ENCODE peak calls at places on chromosomes 12 and 14, in six cellular contexts. One of them, this sample, is unnamed.

GRCh38 chr14:100086361-100086760 is 21.1 kb downstream of the EVL start:
- DNase-seq in EL: no peak
- DNase-seq in Calu3: no peak
- DNase-seq in activated T-helper 1 cell treated with anti-CD3 and anti-CD28 coated beads, Interleukin-12 subunit alpha, Interleukin-12 subunit beta, Interleukin-2, Interleukin-4 antibody, amounts not matched to agents 30 ng/mL and 10 ng/mL and 1 ng/mL, durations not matched to agents 14 hours and 24 hours and 36 hours: no peak
- DNase-seq in frontal cortex: no peak
- DNase-seq in NCI-H2081: no peak
- DNase-seq in this sample: no peak

GRCh38 chr12:67593041-67593870 is 55.3 kb upstream of the DYRK2 start:
- DNase-seq in EL: peak
- DNase-seq in Calu3: peak
- DNase-seq in activated T-helper 1 cell treated with anti-CD3 and anti-CD28 coated beads, Interleukin-12 subunit alpha, Interleukin-12 subunit beta, Interleukin-2, Interleukin-4 antibody, amounts not matched to agents 30 ng/mL and 10 ng/mL and 1 ng/mL, durations not matched to agents 14 hours and 24 hours and 36 hours: no peak
- DNase-seq in frontal cortex: no peak
- DNase-seq in NCI-H2081: no peak
- DNase-seq in this sample: no peak

GRCh38 chr14:53510281-53510912 is 357.3 kb upstream of the DDHD1 start:
- DNase-seq in EL: no peak
- DNase-seq in Calu3: no peak
- DNase-seq in activated T-helper 1 cell treated with anti-CD3 and anti-CD28 coated beads, Interleukin-12 subunit alpha, Interleukin-12 subunit beta, Interleukin-2, Interleukin-4 antibody, amounts not matched to agents 30 ng/mL and 10 ng/mL and 1 ng/mL, durations not matched to agents 14 hours and 24 hours and 36 hours: no peak
- DNase-seq in frontal cortex: no peak
- DNase-seq in NCI-H2081: no peak
- DNase-seq in this sample: no peak

GRCh38 chr12:53289891-53290290 is 5.5 kb upstream of the PFDN5 start:
- DNase-seq in EL: peak
- DNase-seq in Calu3: no peak
- DNase-seq in activated T-helper 1 cell treated with anti-CD3 and anti-CD28 coated beads, Interleukin-12 subunit alpha, Interleukin-12 subunit beta, Interleukin-2, Interleukin-4 antibody, amounts not matched to agents 30 ng/mL and 10 ng/mL and 1 ng/mL, durations not matched to agents 14 hours and 24 hours and 36 hours: no peak
- DNase-seq in frontal cortex: no peak
- DNase-seq in NCI-H2081: no peak
- DNase-seq in this sample: no peak

GRCh38 chr14:63343878-63344277 is 25.1 kb upstream of the GPHB5 start:
- DNase-seq in EL: peak
- DNase-seq in Calu3: no peak
- DNase-seq in activated T-helper 1 cell treated with anti-CD3 and anti-CD28 coated beads, Interleukin-12 subunit alpha, Interleukin-12 subunit beta, Interleukin-2, Interleukin-4 antibody, amounts not matched to agents 30 ng/mL and 10 ng/mL and 1 ng/mL, durations not matched to agents 14 hours and 24 hours and 36 hours: no peak
- DNase-seq in frontal cortex: no peak
- DNase-seq in NCI-H2081: no peak
- DNase-seq in this sample: no peak

GRCh38 chr12:31057671-31058070 is 16.0 kb upstream of the DDX11 start:
- DNase-seq in EL: no peak
- DNase-seq in Calu3: no peak
- DNase-seq in activated T-helper 1 cell treated with anti-CD3 and anti-CD28 coated beads, Interleukin-12 subunit alpha, Interleukin-12 subunit beta, Interleukin-2, Interleukin-4 antibody, amounts not matched to agents 30 ng/mL and 10 ng/mL and 1 ng/mL, durations not matched to agents 14 hours and 24 hours and 36 hours: no peak
- DNase-seq in frontal cortex: no peak
- DNase-seq in NCI-H2081: no peak
- DNase-seq in this sample: no peak

GRCh38 chr14:57822081-57822480 is 43.8 kb downstream of the SLC35F4 start:
- DNase-seq in EL: no peak
- DNase-seq in Calu3: no peak
- DNase-seq in activated T-helper 1 cell treated with anti-CD3 and anti-CD28 coated beads, Interleukin-12 subunit alpha, Interleukin-12 subunit beta, Interleukin-2, Interleukin-4 antibody, amounts not matched to agents 30 ng/mL and 10 ng/mL and 1 ng/mL, durations not matched to agents 14 hours and 24 hours and 36 hours: no peak
- DNase-seq in frontal cortex: no peak
- DNase-seq in NCI-H2081: no peak
- DNase-seq in this sample: no peak

GRCh38 chr14:75141967-75142366 is 15.1 kb upstream of the NEK9 start:
- DNase-seq in EL: peak
- DNase-seq in Calu3: peak
- DNase-seq in activated T-helper 1 cell treated with anti-CD3 and anti-CD28 coated beads, Interleukin-12 subunit alpha, Interleukin-12 subunit beta, Interleukin-2, Interleukin-4 antibody, amounts not matched to agents 30 ng/mL and 10 ng/mL and 1 ng/mL, durations not matched to agents 14 hours and 24 hours and 36 hours: no peak
- DNase-seq in frontal cortex: no peak
- DNase-seq in NCI-H2081: no peak
- DNase-seq in this sample: no peak

GRCh38 chr12:131010376-131011131 is 56.8 kb downstream of the ADGRD1 start:
- DNase-seq in EL: no peak
- DNase-seq in Calu3: no peak
- DNase-seq in activated T-helper 1 cell treated with anti-CD3 and anti-CD28 coated beads, Interleukin-12 subunit alpha, Interleukin-12 subunit beta, Interleukin-2, Interleukin-4 antibody, amounts not matched to agents 30 ng/mL and 10 ng/mL and 1 ng/mL, durations not matched to agents 14 hours and 24 hours and 36 hours: no peak
- DNase-seq in frontal cortex: no peak
- DNase-seq in NCI-H2081: no peak
- DNase-seq in this sample: no peak

GRCh38 chr14:94538070-94538740 is 23.0 kb upstream of the SERPINA4 start:
- DNase-seq in EL: no peak
- DNase-seq in Calu3: no peak
- DNase-seq in activated T-helper 1 cell treated with anti-CD3 and anti-CD28 coated beads, Interleukin-12 subunit alpha, Interleukin-12 subunit beta, Interleukin-2, Interleukin-4 antibody, amounts not matched to agents 30 ng/mL and 10 ng/mL and 1 ng/mL, durations not matched to agents 14 hours and 24 hours and 36 hours: no peak
- DNase-seq in frontal cortex: no peak
- DNase-seq in NCI-H2081: no peak
- DNase-seq in this sample: no peak